ENCODE peak calls at places on chromosomes 1 and 21, in seven cellular contexts. U is cardiac muscle cell, X is tibial nerve, D is transverse colon, Q is GM12878, W is adrenal gland, N is mesendoderm. J is an unnamed sample.

GRCh38 chr1:41486053-41486891 is 1.8 kb upstream of the EDN2 start:
- DNase-seq in U (no peak), X (no peak), D (no peak), Q (peak; percentile 26), W (no peak), N (peak; percentile 95), J (peak; percentile 99)

GRCh38 chr1:33336580-33336979 is 15.7 kb upstream of the A3GALT2 start:
- DNase-seq in U (no peak), X (no peak), D (no peak), Q (no peak), W (no peak), N (no peak), J (no peak)

GRCh38 chr1:152188673-152189591 is 29.9 kb upstream of the RPTN start:
- DNase-seq in U (no peak), X (peak; percentile 40), D (peak; percentile 79), Q (no peak), W (peak; percentile 84), N (peak; percentile 43), J (peak; percentile 74)

GRCh38 chr1:212219679-212220463 is 65.3 kb upstream of the PPP2R5A start:
- DNase-seq in U (peak; percentile 70), X (no peak), D (no peak), Q (no peak), W (no peak), N (peak; percentile 93), J (peak; percentile 65)

GRCh38 chr1:77538956-77539509 is 143.4 kb downstream of the ZZZ3 start:
- DNase-seq in U (no peak), X (no peak), D (peak; percentile 10), Q (no peak), W (no peak), N (no peak), J (peak; percentile 65)

GRCh38 chr1:160665330-160666078 is 18.7 kb upstream of the SLAMF1 start:
- DNase-seq in U (no peak), X (no peak), D (peak; percentile 58), Q (no peak), W (peak; percentile 67), N (peak; percentile 99), J (no peak)

GRCh38 chr21:33731447-33731846 is 89.1 kb downstream of the ITSN1 start:
- DNase-seq in U (no peak), X (no peak), D (no peak), Q (no peak), W (no peak), N (no peak), J (no peak)

GRCh38 chr1:209985002-209985401 is 47.0 kb downstream of the SYT14 start:
- DNase-seq in U (no peak), X (no peak), D (no peak), Q (no peak), W (no peak), N (no peak), J (no peak)

GRCh38 chr1:181669209-181669608 is 185.9 kb downstream of the CACNA1E start:
- DNase-seq in U (no peak), X (no peak), D (no peak), Q (no peak), W (no peak), N (peak; percentile 25), J (no peak)

GRCh38 chr1:198132060-198132781 is 24.6 kb upstream of the NEK7 start:
- DNase-seq in U (no peak), X (no peak), D (no peak), Q (peak; percentile 19), W (no peak), N (no peak), J (no peak)

GRCh38 chr1:32797456-32797855 is 19.7 kb downstream of the YARS1 start:
- DNase-seq in U (no peak), X (no peak), D (no peak), Q (no peak), W (no peak), N (no peak), J (no peak)

GRCh38 chr1:29498126-29499100 is 262.1 kb downstream of the PTPRU start:
- DNase-seq in U (no peak), X (no peak), D (no peak), Q (no peak), W (no peak), N (peak; percentile 21), J (no peak)

GRCh38 chr1:88068407-88068806 is 615.7 kb upstream of the PKN2 start:
- DNase-seq in U (no peak), X (no peak), D (no peak), Q (no peak), W (no peak), N (no peak), J (no peak)

GRCh38 chr1:53413175-53414001 is 45.8 kb upstream of the DMRTB1 start:
- DNase-seq in U (no peak), X (no peak), D (no peak), Q (peak; percentile 60), W (no peak), N (peak; percentile 55), J (peak; percentile 89)

GRCh38 chr1:53416264-53416663 is 42.9 kb upstream of the DMRTB1 start:
- DNase-seq in U (no peak), X (no peak), D (no peak), Q (no peak), W (no peak), N (no peak), J (no peak)

GRCh38 chr1:53417003-53417402 is 42.2 kb upstream of the DMRTB1 start:
- DNase-seq in U (no peak), X (no peak), D (no peak), Q (no peak), W (no peak), N (peak; percentile 92), J (no peak)

GRCh38 chr1:53414632-53415031 is 44.6 kb upstream of the DMRTB1 start:
- DNase-seq in U (no peak), X (no peak), D (no peak), Q (no peak), W (no peak), N (no peak), J (no peak)

DNA sequence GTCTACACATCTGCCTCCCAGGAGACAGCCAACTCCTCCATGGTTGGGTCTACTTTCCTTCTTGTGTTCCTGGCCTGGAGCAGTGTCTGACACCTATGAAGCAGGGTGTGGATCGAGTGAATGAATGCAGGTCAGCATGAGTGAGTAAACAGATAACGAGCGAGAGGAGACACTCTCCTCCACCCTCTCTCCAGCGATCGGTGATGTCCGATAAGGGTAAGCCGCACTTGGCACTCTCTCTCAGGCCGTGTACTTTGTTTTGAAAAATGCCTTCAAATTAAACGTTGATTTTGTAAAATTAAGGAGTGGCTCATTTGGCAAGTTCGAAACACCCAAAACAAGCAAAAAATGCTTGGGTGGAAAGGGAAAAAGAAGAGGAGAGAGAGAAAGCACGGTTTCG is 43.8 kb upstream of the DMRTB1 start:
- DNase-seq in U (no peak), X (no peak), D (no peak), Q (no peak), W (no peak), N (peak; percentile 66), J (no peak)
- H3K4me1 ChIP-seq in U (peaks cover 3% of the 10 kb centered on the region), X (peaks cover 9% of the 10 kb centered on the region), D (no peaks in the 10 kb centered on the region), Q (peaks cover 16% of the 10 kb centered on the region), W (no peaks in the 10 kb centered on the region), N (peaks cover 21% of the 10 kb centered on the region), J (peaks cover 38% of the 10 kb centered on the region)

DNA sequence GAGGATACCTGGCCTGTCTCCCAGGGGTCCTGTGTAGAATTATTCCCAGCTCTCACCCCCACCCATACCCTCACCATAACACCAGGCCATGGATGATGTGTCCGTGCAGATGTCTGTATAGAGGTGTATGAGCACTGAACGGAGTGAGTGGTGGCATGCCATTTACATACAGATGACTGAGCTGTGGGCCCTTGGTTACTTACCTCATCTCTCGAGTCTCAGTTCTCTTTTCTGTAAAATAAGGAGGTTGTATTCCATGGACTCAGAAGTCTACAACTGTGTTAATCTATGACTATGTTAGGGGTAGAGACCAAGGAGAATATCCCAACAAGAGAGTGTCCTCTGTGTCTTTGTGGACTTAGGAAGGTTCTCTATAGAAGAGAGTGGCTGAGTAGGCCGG is 65.6 kb upstream of the CD1D start:
- DNase-seq in U (no peak), X (no peak), D (no peak), Q (no peak), W (no peak), N (no peak), J (no peak)
- H3K4me1 ChIP-seq in U (peaks cover 5% of the 10 kb centered on the region), X (peaks cover 22% of the 10 kb centered on the region), D (peaks cover 22% of the 10 kb centered on the region), Q (no peaks in the 10 kb centered on the region), W (peaks cover 3% of the 10 kb centered on the region), N (peaks cover 8% of the 10 kb centered on the region), J (peaks cover 9% of the 10 kb centered on the region)

GRCh38 chr1:8429549-8430105 is 111.7 kb downstream of the SLC45A1 start:
- DNase-seq in U (no peak), X (no peak), D (no peak), Q (no peak), W (no peak), N (no peak), J (no peak)

GRCh38 chr1:8431028-8431427 is 113.1 kb downstream of the SLC45A1 start:
- DNase-seq in U (no peak), X (no peak), D (no peak), Q (no peak), W (no peak), N (peak; percentile 51), J (no peak)

GRCh38 chr1:8431779-8432178 is 113.9 kb downstream of the SLC45A1 start:
- DNase-seq in U (no peak), X (no peak), D (no peak), Q (no peak), W (no peak), N (no peak), J (no peak)

GRCh38 chr1:8428441-8428840 is 110.5 kb downstream of the SLC45A1 start:
- DNase-seq in U (no peak), X (no peak), D (no peak), Q (no peak), W (no peak), N (no peak), J (no peak)

GRCh38 chr1:8430476-8430875 is 112.6 kb downstream of the SLC45A1 start:
- DNase-seq in U (no peak), X (no peak), D (no peak), Q (no peak), W (no peak), N (no peak), J (no peak)
- H3K4me1 ChIP-seq in U (peaks cover 11% of the 10 kb centered on the region), X (peaks cover 58% of the 10 kb centered on the region), D (peaks cover 32% of the 10 kb centered on the region), Q (peaks cover 43% of the 10 kb centered on the region), W (peaks cover under 1% of the 10 kb centered on the region), N (no peaks in the 10 kb centered on the region), J (no peaks in the 10 kb centered on the region)

GRCh38 chr1:205809469-205809868 is 3.5 kb downstream of the SLC41A1 start:
- DNase-seq in U (no peak), X (no peak), D (no peak), Q (no peak), W (no peak), N (no peak), J (no peak)

GRCh38 chr1:205811660-205812059 is 1.3 kb downstream of the SLC41A1 start:
- DNase-seq in U (peak; percentile 57), X (no peak), D (no peak), Q (no peak), W (peak; percentile 86), N (no peak), J (no peak)

GRCh38 chr1:205810448-205811157 is 2.4 kb downstream of the SLC41A1 start:
- DNase-seq in U (peak; percentile 26), X (no peak), D (no peak), Q (no peak), W (no peak), N (peak; percentile 79), J (no peak)

GRCh38 chr1:205812271-205812877 is 624 bp downstream of the SLC41A1 start:
- DNase-seq in U (peak; percentile 66), X (no peak), D (peak; percentile 14), Q (no peak), W (peak; percentile 21), N (peak; percentile 61), J (no peak)

DNA sequence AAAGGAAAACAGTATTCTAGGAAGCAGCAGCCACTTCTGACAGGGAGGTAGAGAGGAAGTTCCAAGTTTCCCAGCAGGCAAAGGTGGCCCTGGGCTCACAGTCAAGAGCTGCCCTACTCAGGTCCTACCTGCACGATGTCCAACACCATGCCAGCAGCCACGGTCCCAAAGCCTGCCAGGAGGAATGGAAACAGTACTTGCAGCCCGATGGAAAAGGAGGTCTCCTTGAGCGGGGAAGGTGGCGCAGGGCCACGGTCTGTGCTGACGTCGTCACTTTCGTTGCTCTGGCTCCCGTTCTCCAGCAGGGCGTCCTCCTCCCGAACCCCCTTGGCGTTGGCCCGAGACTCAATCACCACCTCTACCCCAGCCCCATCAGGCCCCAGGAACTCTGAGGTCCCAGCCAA is 3.1 kb downstream of the SLC41A1 start:
- DNase-seq in U (no peak), X (no peak), D (no peak), Q (no peak), W (no peak), N (no peak), J (no peak)
- H3K4me1 ChIP-seq in U (peaks cover 38% of the 10 kb centered on the region), X (peaks cover 74% of the 10 kb centered on the region), D (peaks cover 46% of the 10 kb centered on the region), Q (peaks cover 6% of the 10 kb centered on the region), W (peaks cover 23% of the 10 kb centered on the region), N (peaks cover 8% of the 10 kb centered on the region), J (peaks cover 23% of the 10 kb centered on the region)

J was measured in SJSA1.